ENCODE peak calls at places on chromosomes 5 and 9, in four cellular contexts. Q is PC-9, K is AG04450, S is GM23248. L is an unnamed sample.

GRCh38 chr9:104869801-104870200 is 58.2 kb downstream of the ABCA1 start:
- DNase-seq in Q (no peak), K (no peak), S (peak; percentile 46), L (peak; percentile 23)

GRCh38 chr9:95766906-95767305 is 108.6 kb upstream of the ERCC6L2 start:
- DNase-seq in Q (no peak), K (no peak), S (no peak), L (no peak)

GRCh38 chr9:91315191-91315590 is 46.5 kb downstream of the AUH start:
- DNase-seq in Q (peak; percentile 50), K (no peak), S (no peak), L (peak; percentile 27)

GRCh38 chr9:137241490-137242328 is 622 bp downstream of the TUBB4B start:
- DNase-seq in Q (peak; percentile 67), K (no peak), S (peak; percentile 89), L (peak; percentile 80)

GRCh38 chr5:173831196-173831914 is 56.8 kb upstream of the CPEB4 start:
- DNase-seq in Q (no peak), K (no peak), S (no peak), L (no peak)

GRCh38 chr9:91148306-91148705 is 213.4 kb downstream of the AUH start:
- DNase-seq in Q (no peak), K (no peak), S (no peak), L (no peak)

GRCh38 chr5:108398964-108399363 is 17.1 kb upstream of the FBXL17 start:
- DNase-seq in Q (no peak), K (no peak), S (no peak), L (no peak)

GRCh38 chr5:7382588-7382987 is 13.3 kb upstream of the ADCY2 start:
- DNase-seq in Q (no peak), K (no peak), S (no peak), L (no peak)

GRCh38 chr9:114836769-114837168 is 30.9 kb upstream of the TNFSF15 start:
- DNase-seq in Q (no peak), K (no peak), S (peak; percentile 39), L (peak; percentile 19)

GRCh38 chr9:88586452-88586851 is 51.5 kb downstream of the NXNL2 start:
- DNase-seq in Q (no peak), K (no peak), S (peak; percentile 59), L (no peak)

GRCh38 chr5:68074048-68074632 is 141.4 kb upstream of the PIK3R1 start:
- DNase-seq in Q (no peak), K (no peak), S (no peak), L (peak; percentile 50)

GRCh38 chr5:172008689-172009141 is 2.3 kb upstream of the FBXW11 start:
- DNase-seq in Q (no peak), K (no peak), S (peak; percentile 45), L (peak; percentile 14)

GRCh38 chr9:114316605-114317230 is 6.2 kb upstream of the ORM1 start:
- DNase-seq in Q (no peak), K (no peak), S (no peak), L (no peak)

GRCh38 chr5:155046591-155046990 is 33.0 kb downstream of the KIF4B start:
- DNase-seq in Q (no peak), K (no peak), S (no peak), L (no peak)

GRCh38 chr9:3740690-3741419 is 215.1 kb upstream of the RFX3 start:
- DNase-seq in Q (peak; percentile 25), K (no peak), S (peak; percentile 66), L (peak; percentile 78)

GRCh38 chr5:174596429-174596828 is 128.0 kb upstream of the MSX2 start:
- DNase-seq in Q (no peak), K (no peak), S (peak; percentile 14), L (no peak)

GRCh38 chr9:93041108-93041802 is 17.2 kb upstream of the SUSD3 start:
- DNase-seq in Q (no peak), K (no peak), S (peak; percentile 13), L (no peak)

GRCh38 chr5:85648495-85648894 is 969.2 kb upstream of the COX7C start:
- DNase-seq in Q (no peak), K (no peak), S (no peak), L (no peak)

GRCh38 chr9:127168756-127169506 is 46.5 kb upstream of the ANGPTL2 start:
- DNase-seq in Q (no peak), K (no peak), S (no peak), L (no peak)

GRCh38 chr9:127167560-127168326 is 45.3 kb upstream of the ANGPTL2 start:
- DNase-seq in Q (no peak), K (no peak), S (no peak), L (no peak)

GRCh38 chr9:127170652-127171051 is 48.2 kb upstream of the ANGPTL2 start:
- DNase-seq in Q (no peak), K (no peak), S (no peak), L (no peak)

GRCh38 chr9:127170049-127170448 is 47.6 kb upstream of the ANGPTL2 start:
- DNase-seq in Q (no peak), K (no peak), S (no peak), L (no peak)

DNA sequence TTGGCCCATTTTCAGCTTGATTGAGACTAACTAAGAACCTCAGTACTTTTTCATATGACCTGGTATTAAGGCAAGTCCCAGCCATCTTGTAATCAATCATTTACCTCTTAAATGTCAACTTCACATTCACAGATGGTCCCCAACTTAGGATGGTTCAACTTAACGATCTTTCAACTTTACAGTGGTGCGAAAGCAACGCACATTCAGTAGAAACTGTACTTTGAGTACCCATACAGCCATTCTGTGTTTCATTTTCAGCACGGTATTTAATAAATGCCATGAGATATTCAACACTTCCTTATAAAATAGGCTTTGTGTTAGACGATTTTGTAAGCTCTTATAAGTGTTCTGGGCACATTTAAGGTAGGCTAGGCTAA is 47.1 kb upstream of the ANGPTL2 start:
- DNase-seq in Q (no peak), K (no peak), S (no peak), L (no peak)
- H3K4me3 ChIP-seq in Q (no peak overlapping the region), K (no peak overlapping the region), S (no peak overlapping the region), L (no peak overlapping the region)

DNA sequence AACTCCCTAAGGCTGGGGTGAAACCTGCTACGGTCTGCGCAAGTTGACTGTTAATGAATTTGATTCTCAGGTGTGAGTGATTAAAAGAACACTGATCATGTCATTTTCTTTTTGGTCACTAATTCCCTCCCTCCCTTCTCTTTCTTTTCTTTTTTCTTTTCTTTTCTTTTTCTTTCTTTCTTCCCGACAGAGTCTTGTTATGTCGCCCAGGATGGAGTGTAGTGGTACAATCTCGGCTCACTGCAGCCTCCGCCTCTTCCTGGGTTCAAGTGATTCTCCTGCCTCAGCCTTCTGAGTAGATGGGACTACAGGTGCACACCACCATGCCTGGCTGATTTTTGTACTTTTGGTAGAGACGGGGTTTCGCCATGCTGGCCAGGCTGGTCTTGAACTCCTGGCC is 2.6 kb downstream of the ANXA1 start:
- DNase-seq in Q (no peak), K (no peak), S (no peak), L (no peak)
- H3K4me3 ChIP-seq in Q (peak overlapping the region; percentile 55), K (peak overlapping the region; percentile 72), S (peak overlapping the region; percentile 100), L (peak overlapping the region; percentile 92)

DNA sequence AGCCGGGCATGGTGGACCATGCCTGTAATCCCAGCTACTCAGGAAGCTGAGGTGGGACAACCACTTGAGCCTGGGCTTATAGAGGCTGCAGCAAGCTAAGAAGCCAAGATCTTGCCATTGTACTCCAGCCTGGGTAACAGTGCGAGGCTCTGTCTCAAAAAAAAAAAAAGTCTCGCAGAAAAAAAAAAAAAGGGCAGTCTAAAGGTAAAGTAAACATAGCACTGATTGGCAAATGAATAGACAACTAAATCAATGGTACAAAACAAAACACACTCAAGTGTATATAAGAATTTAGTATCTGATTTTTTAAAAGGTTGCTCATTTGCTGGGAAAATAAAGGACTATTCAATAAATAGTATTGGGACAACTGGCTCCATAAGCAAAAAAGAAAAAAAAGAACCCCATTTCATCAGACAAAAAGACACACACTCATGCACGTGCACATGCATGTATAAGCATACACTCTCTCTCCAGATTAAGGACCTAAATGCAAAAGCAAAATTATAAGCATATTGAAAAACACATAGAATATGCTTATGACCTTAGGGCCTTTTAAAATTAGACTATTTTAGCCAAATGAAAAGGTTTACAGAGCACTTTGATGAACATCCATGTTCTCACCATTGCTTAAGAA is 5.7 kb downstream of the IL6ST start:
- DNase-seq in Q (no peak), K (no peak), S (no peak), L (no peak)
- H3K4me3 ChIP-seq in Q (no peak overlapping the region), K (no peak overlapping the region), S (peak overlapping the region; percentile 8), L (no peak overlapping the region)

GRCh38 chr9:124342402-124342945 is 72.8 kb downstream of the PSMB7 start:
- DNase-seq in Q (no peak), K (no peak), S (no peak), L (no peak)
- H3K4me3 ChIP-seq in Q (no peak overlapping the region), K (peak overlapping the region; percentile 7), S (no peak overlapping the region), L (no peak overlapping the region)

GRCh38 chr5:159330131-159330530 is at the start of gene IL12B:
- DNase-seq in Q (no peak), K (no peak), S (peak; percentile 72), L (peak; percentile 26)
- H3K4me3 ChIP-seq in Q (peak within 1 kb of the TSS; percentile 56), K (peak within 1 kb of the TSS; percentile 49), S (peak within 1 kb of the TSS; percentile 71), L (peak within 1 kb of the TSS; percentile 44)

DNA sequence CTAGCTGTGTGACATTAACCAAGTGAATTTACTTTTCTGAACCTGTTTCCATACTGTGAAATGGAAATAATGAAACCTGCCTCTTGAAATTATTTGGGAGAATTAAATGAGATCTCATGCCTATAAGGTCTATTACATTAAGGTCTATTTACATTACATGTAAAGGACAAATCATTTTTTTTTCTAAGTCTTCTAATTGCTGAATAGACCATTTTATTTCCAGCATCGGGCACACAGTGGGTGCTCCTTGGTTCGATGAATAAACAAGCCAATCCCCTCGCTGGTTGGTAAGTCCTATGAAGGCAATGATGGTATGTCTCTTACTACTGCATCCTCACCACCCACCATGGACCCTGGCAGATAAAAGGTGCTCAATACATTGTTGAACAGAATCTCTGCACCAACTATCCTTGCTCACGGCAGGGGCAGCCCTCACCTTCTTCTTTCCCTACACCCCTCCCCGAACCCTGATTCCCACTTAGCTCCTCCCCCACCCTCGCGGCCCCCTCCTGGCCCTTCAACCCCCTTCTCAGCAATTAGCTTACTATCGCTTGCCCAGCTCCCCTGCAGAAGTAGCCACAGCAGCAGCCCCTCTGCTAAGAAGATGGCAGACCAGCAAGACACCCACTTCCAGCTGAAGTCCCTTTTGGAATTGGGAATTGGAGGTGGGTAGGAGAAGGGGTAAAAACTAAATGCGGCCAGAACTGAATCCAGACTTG is 3.0 kb downstream of the PCDH1 start:
- DNase-seq in Q (no peak), K (no peak), S (no peak), L (no peak)
- H3K4me3 ChIP-seq in Q (peak overlapping the region; percentile 99), K (no peak overlapping the region), S (no peak overlapping the region), L (peak overlapping the region; percentile 58)

DNA sequence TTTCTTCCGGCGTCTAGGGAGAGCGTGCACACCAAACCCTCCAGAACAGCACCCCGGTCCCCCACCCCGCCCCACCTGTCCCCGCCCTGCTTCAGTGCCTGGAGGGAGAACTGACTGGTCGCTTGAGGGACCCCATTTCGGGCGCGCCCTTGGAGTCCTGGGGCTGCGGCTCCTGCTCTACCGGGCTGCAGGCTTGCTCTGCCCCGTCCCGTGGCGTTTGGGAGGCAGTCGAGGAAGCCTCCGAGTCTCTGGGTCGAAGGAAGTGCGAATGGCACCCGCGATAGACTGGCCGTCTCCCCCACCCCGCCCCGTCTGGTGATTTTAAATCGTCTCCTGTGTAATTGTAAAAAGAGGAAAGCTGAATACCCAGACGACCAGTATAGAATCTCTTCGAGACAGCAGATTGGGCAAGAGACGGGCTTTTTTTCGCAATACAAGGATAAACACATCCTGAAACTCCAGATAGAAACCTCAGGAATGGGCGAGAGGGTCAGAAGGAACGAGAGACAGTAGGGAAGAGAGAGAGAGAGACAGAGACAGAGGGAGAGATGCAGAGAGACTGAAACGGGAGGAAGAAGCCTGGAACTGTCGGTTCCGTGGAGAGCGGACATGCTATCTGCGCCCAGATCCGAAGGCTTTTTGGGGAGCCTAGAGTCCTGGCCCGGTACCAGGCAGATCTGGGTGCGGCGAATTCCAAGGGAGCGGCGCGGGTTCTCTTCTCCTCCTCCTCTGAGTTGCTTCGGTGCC is 9.9 kb downstream of the PRDM6 start:
- DNase-seq in Q (no peak), K (no peak), S (no peak), L (peak; percentile 28)
- H3K4me3 ChIP-seq in Q (no peak overlapping the region), K (no peak overlapping the region), S (no peak overlapping the region), L (peak overlapping the region; percentile 2)

L was measured in epithelial cell of esophagus.